ENCODE peak calls at places on chromosomes 12 and 14, in ten cellular contexts. P is heart right ventricle; D is astrocyte of the spinal cord; I is amygdala; S is stimulated activated CD4-positive, alpha-beta T cell treated with anti-CD3 and anti-CD28 coated beads, Interleukin-4, amount 100 ng/mL, for 48 hours; A is NCI-H1417; W is lung; Y is NCI-H1105 treated with DMSO at 0.1 percent for 48 hours; M is uterus; G is immature natural killer cell. U is an unnamed sample.

GRCh38 chr12:76037130-76038105 is 5.8 kb upstream of the PHLDA1 start:
- DNase-seq in P (no peak), D (peak), I (no peak), S (no peak), A (peak), W (no peak), Y (peak), M (no peak), G (peak), U (no peak)

GRCh38 chr12:10235761-10236631 is 23.3 kb downstream of the GABARAPL1 start:
- DNase-seq in P (no peak), D (peak), I (no peak), S (no peak), A (peak), W (no peak), Y (peak), M (peak), G (peak), U (no peak)

GRCh38 chr14:60965402-60965801 is 15.5 kb downstream of the TRMT5 start:
- DNase-seq in P (no peak), D (peak), I (no peak), S (no peak), A (no peak), W (no peak), Y (no peak), M (no peak), G (no peak), U (no peak)

GRCh38 chr12:41368006-41368405 is 179.9 kb downstream of the PDZRN4 start:
- DNase-seq in P (no peak), D (no peak), I (no peak), S (no peak), A (no peak), W (no peak), Y (no peak), M (no peak), G (no peak), U (no peak)

GRCh38 chr14:61575751-61576150 is 119.6 kb upstream of the HIF1A start:
- DNase-seq in P (no peak), D (no peak), I (no peak), S (no peak), A (no peak), W (no peak), Y (no peak), M (no peak), G (no peak), U (no peak)

GRCh38 chr14:90342327-90342726 is 10.6 kb upstream of the NRDE2 start:
- DNase-seq in P (no peak), D (no peak), I (no peak), S (no peak), A (no peak), W (no peak), Y (no peak), M (no peak), G (no peak), U (no peak)

GRCh38 chr12:6047249-6048227 is 76.9 kb downstream of the VWF start:
- DNase-seq in P (no peak), D (peak), I (no peak), S (no peak), A (peak), W (no peak), Y (no peak), M (no peak), G (no peak), U (no peak)

GRCh38 chr12:93390025-93390424 is 12.3 kb downstream of the NUDT4 start:
- DNase-seq in P (no peak), D (no peak), I (no peak), S (no peak), A (no peak), W (no peak), Y (no peak), M (no peak), G (no peak), U (no peak)